ENCODE peak calls at places on chromosomes 12 and 14, in nine cellular contexts. P is tibial artery; H is amygdala; A is RPMI8226; Y is astrocyte of the cerebellum; S is ELR; G is H4; R is stimulated activated CD8-positive, alpha-beta memory T cell treated with anti-CD3 and anti-CD28 coated beads, Interleukin-2, amount 100 ng/mL, for 1 hour; M is activated naive CD4-positive, alpha-beta T cell treated with anti-CD3 and anti-CD28 coated beads, Interleukin-2, amount 50 U/mL, for 72 hours. F is an unnamed sample.

GRCh38 chr14:32078030-32078793 is 1.1 kb downstream of the ARHGAP5 start:
- DNase-seq in P (peak; percentile 77), H (peak; percentile 51), A (peak; percentile 32), Y (no peak), S (peak; percentile 53), G (peak; percentile 19), R (no peak), M (no peak), F (peak; percentile 55)

GRCh38 chr14:57847096-57847495 is 18.8 kb downstream of the SLC35F4 start:
- DNase-seq in P (no peak), H (no peak), A (no peak), Y (no peak), S (no peak), G (no peak), R (no peak), M (no peak), F (no peak)

GRCh38 chr14:98173291-98173690 is 1098.7 kb downstream of the BCL11B start:
- DNase-seq in P (no peak), H (no peak), A (no peak), Y (no peak), S (no peak), G (no peak), R (peak; percentile 46), M (no peak), F (no peak)

GRCh38 chr12:39329015-39329414 is 113.9 kb downstream of the KIF21A start:
- DNase-seq in P (no peak), H (no peak), A (no peak), Y (no peak), S (peak; percentile 47), G (no peak), R (no peak), M (no peak), F (no peak)

GRCh38 chr12:24487606-24488005 is 461.3 kb downstream of the BCAT1 start:
- DNase-seq in P (no peak), H (no peak), A (no peak), Y (no peak), S (peak; percentile 55), G (no peak), R (no peak), M (no peak), F (no peak)

GRCh38 chr12:11746024-11746771 is 96.7 kb downstream of the ETV6 start:
- DNase-seq in P (no peak), H (no peak), A (no peak), Y (no peak), S (peak; percentile 88), G (peak; percentile 7), R (no peak), M (no peak), F (no peak)

GRCh38 chr12:30813741-30814687 is 59.3 kb upstream of the CAPRIN2 start:
- DNase-seq in P (no peak), H (no peak), A (no peak), Y (no peak), S (no peak), G (no peak), R (no peak), M (no peak), F (no peak)

GRCh38 chr12:122499991-122500684 is 594 bp downstream of the ZCCHC8 start:
- DNase-seq in P (peak; percentile 76), H (peak; percentile 55), A (peak; percentile 54), Y (peak; percentile 45), S (peak; percentile 73), G (peak; percentile 61), R (no peak), M (no peak), F (no peak)

GRCh38 chr12:111386891-111387290 is 18.0 kb upstream of the PHETA1 start:
- DNase-seq in P (no peak), H (no peak), A (no peak), Y (no peak), S (no peak), G (no peak), R (no peak), M (no peak), F (no peak)

GRCh38 chr12:81295286-81295685 is 217.4 kb downstream of the ACSS3 start:
- DNase-seq in P (no peak), H (no peak), A (no peak), Y (no peak), S (no peak), G (no peak), R (no peak), M (no peak), F (no peak)

GRCh38 chr14:104676694-104677505 is 12.5 kb upstream of the INF2 start:
- DNase-seq in P (peak; percentile 74), H (no peak), A (no peak), Y (no peak), S (no peak), G (no peak), R (no peak), M (peak; percentile 80), F (no peak)